ENCODE peak calls at places on chromosomes 7 and 10, in seven cellular contexts. Z, K, W, Y, G, E and U are unnamed samples.

GRCh38 chr10:43253461-43254198 is 13.2 kb downstream of the RASGEF1A start:
- DNase-seq in Z (no peak), E (no peak), G (no peak), W (no peak), K (no peak), Y (peak; percentile 6), U (no peak)

GRCh38 chr10:110353244-110354119 is 48.8 kb upstream of the SMNDC1 start:
- DNase-seq in W (peak; percentile 44), E (peak; percentile 19), G (no peak), K (peak; percentile 82), Y (no peak), Z (peak; percentile 34), U (no peak)

GRCh38 chr10:33661580-33662269 is 327.3 kb upstream of the NRP1 start:
- DNase-seq in W (peak; percentile 42), G (peak; percentile 33), K (peak; percentile 74), E (no peak), Z (peak; percentile 97), Y (peak; percentile 50), U (peak; percentile 31)

GRCh38 chr10:31129261-31129660 is 97.6 kb upstream of the ZNF438 start:
- DNase-seq in K (peak; percentile 20), G (no peak), Y (peak; percentile 38), E (no peak), W (no peak), Z (peak; percentile 59), U (peak; percentile 86)

GRCh38 chr10:5665380-5666323 is 743 bp downstream of the ASB13 start:
- DNase-seq in E (peak; percentile 12), G (no peak), Z (peak; percentile 88), W (peak; percentile 40), K (peak; percentile 67), Y (peak; percentile 56), U (no peak)

GRCh38 chr10:132158810-132159209 is 27.9 kb upstream of the DPYSL4 start:
- DNase-seq in G (no peak), Y (no peak), Z (no peak), E (no peak), W (no peak), K (no peak), U (no peak)

GRCh38 chr10:69124558-69125121 is 662 bp downstream of the VPS26A start:
- DNase-seq in G (peak; percentile 42), Z (peak; percentile 7), E (peak; percentile 70), W (peak; percentile 35), Y (peak; percentile 74), K (peak; percentile 63), U (peak; percentile 9)

GRCh38 chr7:117212969-117213877 is 109.6 kb downstream of the WNT2 start:
- DNase-seq in Z (no peak), G (peak; percentile 69), W (peak; percentile 38), E (peak; percentile 79), Y (peak; percentile 51), K (peak; percentile 69), U (peak; percentile 48)

GRCh38 chr7:2732959-2733584 is 45.1 kb downstream of the AMZ1 start:
- DNase-seq in W (no peak), G (no peak), K (peak; percentile 48), Z (no peak), Y (peak; percentile 46), E (no peak), U (peak; percentile 28)

DNA sequence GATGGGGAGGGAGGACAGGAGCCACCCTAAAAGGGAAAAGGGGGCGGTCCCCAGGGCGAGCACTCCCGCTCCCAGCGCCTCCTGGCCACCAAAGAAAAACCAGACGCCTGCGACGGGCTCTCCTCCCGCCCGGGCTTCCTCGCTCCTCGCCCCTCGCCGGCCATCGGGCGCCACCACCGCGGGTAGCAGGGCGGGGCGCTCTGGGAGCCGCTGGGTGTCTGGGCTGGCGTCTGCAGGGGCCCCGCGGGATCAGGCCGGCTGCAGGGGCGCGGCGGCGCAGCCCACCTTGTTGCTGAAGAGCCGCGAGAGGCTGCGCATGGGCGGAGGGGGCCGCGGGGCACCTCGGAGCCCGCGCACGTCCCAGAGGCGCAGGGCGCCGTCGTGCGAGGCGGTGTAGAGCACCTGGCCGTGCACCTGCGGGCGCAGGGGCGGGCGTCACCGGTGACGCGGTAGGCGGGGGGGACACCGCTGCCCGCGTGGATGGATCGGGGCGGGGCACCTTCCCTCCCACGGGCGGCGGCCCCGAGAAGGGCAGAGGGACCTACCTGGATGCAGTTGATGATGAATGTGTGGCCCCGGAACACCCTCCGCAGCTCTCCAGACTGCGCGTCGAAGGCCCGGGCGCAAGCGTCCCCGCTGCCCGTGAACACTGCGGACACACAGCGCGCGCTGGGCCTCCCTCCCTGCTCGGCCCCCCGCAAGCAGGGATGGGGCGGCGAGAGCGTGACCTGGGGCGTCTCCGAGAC is 28.3 kb downstream of the WDR86 start:
- DNase-seq in G (no peak), Z (no peak), E (peak; percentile 53), W (no peak), K (no peak), Y (no peak), U (no peak)
- TF ChIP-seq CTCF in G (no peak), Z (no peak), E (no peak), W (no peak), K (no peak), Y (no peak), U (no peak)

GRCh38 chr10:126407831-126408230 is 19.6 kb upstream of the ADAM12 start:
- DNase-seq in Z (no peak), W (no peak), G (no peak), Y (no peak), E (no peak), K (no peak), U (no peak)
- TF ChIP-seq CTCF in Z (no peak), W (no peak), G (no peak), Y (no peak), E (no peak), K (no peak), U (no peak)

GRCh38 chr7:103934508-103934907 is 55.0 kb downstream of the RELN start:
- DNase-seq in G (no peak), K (no peak), Z (no peak), E (no peak), Y (no peak), W (no peak), U (no peak)

GRCh38 chr7:103928581-103928980 is 60.9 kb downstream of the RELN start:
- DNase-seq in G (no peak), Y (no peak), K (no peak), W (no peak), Z (no peak), E (no peak), U (no peak)

GRCh38 chr7:103929808-103930415 is 59.5 kb downstream of the RELN start:
- DNase-seq in G (no peak), Z (no peak), K (no peak), E (no peak), W (no peak), Y (no peak), U (no peak)

GRCh38 chr7:103936558-103936957 is 52.9 kb downstream of the RELN start:
- DNase-seq in G (no peak), Y (no peak), K (no peak), W (no peak), E (no peak), Z (no peak), U (no peak)

GRCh38 chr7:103932389-103932788 is 57.1 kb downstream of the RELN start:
- DNase-seq in Z (no peak), E (no peak), K (no peak), Y (no peak), G (no peak), W (no peak), U (no peak)
- TF ChIP-seq CTCF in Z (no peak), E (no peak), K (no peak), Y (no peak), G (no peak), W (no peak), U (no peak)

DNA sequence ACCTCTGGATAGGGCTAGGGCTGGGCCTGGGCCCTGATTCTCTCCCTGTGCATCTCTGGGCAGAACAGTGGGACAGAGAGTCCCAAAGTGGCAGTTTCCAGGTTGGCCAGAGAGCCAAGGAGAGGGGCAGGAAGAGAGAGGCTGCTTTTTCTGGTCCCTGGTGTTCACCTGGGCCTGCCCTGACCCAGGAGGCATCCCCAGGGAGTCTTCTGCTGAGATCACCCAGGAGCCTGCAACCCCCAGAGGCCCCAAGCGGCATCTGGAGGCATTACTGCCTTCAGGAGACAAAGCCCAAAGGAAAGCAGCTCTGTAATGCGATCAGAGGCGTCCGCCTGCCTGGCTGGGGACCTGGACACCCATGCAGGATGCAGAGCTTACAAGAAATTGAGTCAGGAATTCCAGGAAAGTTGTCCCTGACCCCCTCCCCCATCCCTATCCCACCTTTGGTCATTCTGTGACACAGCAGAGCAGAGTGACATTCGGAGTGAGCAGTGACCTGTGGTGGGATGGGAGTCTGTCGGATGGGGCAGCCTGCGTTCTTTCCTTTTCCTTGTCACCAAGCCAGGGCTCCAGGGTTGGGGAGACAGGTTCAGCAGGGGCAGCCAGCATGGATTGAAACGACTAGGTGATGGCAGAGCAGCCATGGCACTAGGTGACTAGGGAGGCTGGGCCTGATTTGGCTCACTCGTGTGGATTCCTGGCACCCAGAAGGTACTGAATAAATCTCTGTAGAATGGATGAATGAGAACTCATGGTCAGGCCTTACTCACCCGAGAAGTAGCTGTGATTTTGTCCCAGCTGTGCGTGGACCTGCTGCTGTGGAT is 10.4 kb downstream of the UNC5B start:
- DNase-seq in K (no peak), W (no peak), Z (no peak), E (no peak), Y (no peak), G (no peak), U (no peak)
- TF ChIP-seq CTCF in K (no peak), W (no peak), Z (no peak), E (no peak), Y (no peak), G (peak; percentile 17), U (no peak)

GRCh38 chr7:137850586-137850985 is 3.8 kb upstream of the DGKI start:
- DNase-seq in K (no peak), E (no peak), W (no peak), Y (no peak), Z (no peak), G (no peak), U (no peak)
- TF ChIP-seq CTCF in K (no peak), E (no peak), W (no peak), Y (no peak), Z (no peak), G (no peak), U (no peak)